ENCODE peak calls at places on chromosomes 3 and 15, in six cellular contexts. One of them, this sample, is unnamed.

GRCh38 chr15:34366271-34367043 is 539 bp downstream of the LPCAT4 start:
- DNase-seq in right lobe of liver: peak
- DNase-seq in heart left ventricle: peak
- DNase-seq in LNCaP clone FGC: no peak
- DNase-seq in transverse colon: peak
- DNase-seq in neural progenitor cell: peak
- DNase-seq in this sample: peak

GRCh38 chr3:47018269-47018611 is 38.8 kb downstream of the NBEAL2 start:
- DNase-seq in transverse colon: no peak
- DNase-seq in neural progenitor cell: no peak
- DNase-seq in LNCaP clone FGC: no peak
- DNase-seq in heart left ventricle: no peak
- DNase-seq in right lobe of liver: no peak
- DNase-seq in this sample: no peak

GRCh38 chr3:46089237-46090011 is 62.1 kb upstream of the XCR1 start:
- DNase-seq in neural progenitor cell: no peak
- DNase-seq in right lobe of liver: peak
- DNase-seq in transverse colon: peak
- DNase-seq in heart left ventricle: peak
- DNase-seq in LNCaP clone FGC: no peak
- DNase-seq in this sample: peak

GRCh38 chr3:149342413-149343340 is 9.2 kb upstream of the TM4SF18 start:
- DNase-seq in transverse colon: no peak
- DNase-seq in heart left ventricle: no peak
- DNase-seq in LNCaP clone FGC: no peak
- DNase-seq in neural progenitor cell: no peak
- DNase-seq in right lobe of liver: no peak
- DNase-seq in this sample: peak

GRCh38 chr15:39499151-39499550 is 81.7 kb upstream of the THBS1 start:
- DNase-seq in LNCaP clone FGC: no peak
- DNase-seq in heart left ventricle: no peak
- DNase-seq in transverse colon: no peak
- DNase-seq in neural progenitor cell: no peak
- DNase-seq in right lobe of liver: no peak
- DNase-seq in this sample: peak

GRCh38 chr3:109224333-109224732 is 87.8 kb downstream of the C3orf85 start:
- DNase-seq in neural progenitor cell: peak
- DNase-seq in right lobe of liver: peak
- DNase-seq in LNCaP clone FGC: peak
- DNase-seq in transverse colon: peak
- DNase-seq in heart left ventricle: no peak
- DNase-seq in this sample: no peak

GRCh38 chr3:18732474-18732873 is 307.3 kb upstream of the SATB1 start:
- DNase-seq in transverse colon: no peak
- DNase-seq in LNCaP clone FGC: no peak
- DNase-seq in right lobe of liver: no peak
- DNase-seq in neural progenitor cell: no peak
- DNase-seq in heart left ventricle: no peak
- DNase-seq in this sample: no peak

GRCh38 chr3:5017953-5018531 is 38.8 kb downstream of the BHLHE40 start:
- DNase-seq in LNCaP clone FGC: no peak
- DNase-seq in right lobe of liver: no peak
- DNase-seq in neural progenitor cell: peak
- DNase-seq in heart left ventricle: peak
- DNase-seq in transverse colon: peak
- DNase-seq in this sample: peak

GRCh38 chr3:127639173-127640030 is 10.4 kb downstream of the PODXL2 start:
- DNase-seq in heart left ventricle: no peak
- DNase-seq in right lobe of liver: no peak
- DNase-seq in transverse colon: no peak
- DNase-seq in neural progenitor cell: no peak
- DNase-seq in LNCaP clone FGC: peak
- DNase-seq in this sample: peak

GRCh38 chr15:51649659-51650521 is 27.3 kb upstream of the DMXL2 start:
- DNase-seq in right lobe of liver: no peak
- DNase-seq in transverse colon: peak
- DNase-seq in neural progenitor cell: peak
- DNase-seq in heart left ventricle: no peak
- DNase-seq in LNCaP clone FGC: peak
- DNase-seq in this sample: peak

DNA sequence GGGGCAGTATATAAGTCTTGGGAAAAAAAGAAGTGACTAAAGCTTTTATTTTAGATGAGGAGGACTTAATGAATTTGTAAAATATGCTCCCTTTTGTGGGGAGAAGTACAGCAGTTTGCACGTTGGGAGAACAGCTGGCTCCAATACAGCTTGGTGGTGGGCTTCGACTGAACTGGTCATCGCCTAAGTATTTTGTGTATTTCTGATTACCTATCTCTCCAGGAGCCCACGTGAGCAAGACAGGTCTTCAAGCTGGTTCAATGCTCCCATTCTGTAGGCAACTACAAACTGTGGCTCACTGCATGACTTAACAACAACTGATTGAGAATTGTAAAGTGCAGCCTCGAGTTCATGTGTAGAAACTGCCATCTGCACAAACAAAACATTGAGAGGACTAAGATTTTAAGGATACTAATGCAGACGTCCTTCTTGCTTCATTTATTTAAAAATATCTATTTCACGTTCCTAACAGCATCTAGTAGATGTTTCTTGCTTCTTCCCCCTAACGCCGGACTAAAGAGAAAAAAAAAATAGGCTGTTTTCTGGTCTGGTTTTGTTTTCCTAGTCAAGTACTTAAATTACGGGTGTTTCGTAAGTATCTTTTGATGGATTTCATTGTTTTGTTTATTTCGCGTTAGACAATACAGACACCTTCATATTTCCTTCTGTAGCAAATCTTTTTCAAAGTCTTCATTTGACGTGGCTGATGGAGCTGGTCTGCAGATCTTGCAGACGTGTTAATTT is 1.4 kb upstream of the GREM1 start:
- DNase-seq in transverse colon: no peak
- DNase-seq in neural progenitor cell: no peak
- DNase-seq in heart left ventricle: no peak
- DNase-seq in LNCaP clone FGC: no peak
- DNase-seq in right lobe of liver: no peak
- DNase-seq in this sample: no peak
- H3K4me3 ChIP-seq in transverse colon: no peak
- H3K4me3 ChIP-seq in neural progenitor cell: peak
- H3K4me3 ChIP-seq in heart left ventricle: no peak
- H3K4me3 ChIP-seq in LNCaP clone FGC: no peak
- H3K4me3 ChIP-seq in right lobe of liver: no peak
- H3K4me3 ChIP-seq in this sample: peak

GRCh38 chr3:156448300-156448699 is 106.6 kb downstream of the SSR3 start:
- DNase-seq in heart left ventricle: no peak
- DNase-seq in transverse colon: no peak
- DNase-seq in neural progenitor cell: peak
- DNase-seq in right lobe of liver: no peak
- DNase-seq in LNCaP clone FGC: no peak
- DNase-seq in this sample: peak
- TF ChIP-seq CTCF in heart left ventricle: no peak
- TF ChIP-seq CTCF in transverse colon: no peak
- TF ChIP-seq CTCF in neural progenitor cell: peak
- TF ChIP-seq CTCF in right lobe of liver: no peak
- TF ChIP-seq CTCF in LNCaP clone FGC: peak
- TF ChIP-seq CTCF in this sample: peak

DNA sequence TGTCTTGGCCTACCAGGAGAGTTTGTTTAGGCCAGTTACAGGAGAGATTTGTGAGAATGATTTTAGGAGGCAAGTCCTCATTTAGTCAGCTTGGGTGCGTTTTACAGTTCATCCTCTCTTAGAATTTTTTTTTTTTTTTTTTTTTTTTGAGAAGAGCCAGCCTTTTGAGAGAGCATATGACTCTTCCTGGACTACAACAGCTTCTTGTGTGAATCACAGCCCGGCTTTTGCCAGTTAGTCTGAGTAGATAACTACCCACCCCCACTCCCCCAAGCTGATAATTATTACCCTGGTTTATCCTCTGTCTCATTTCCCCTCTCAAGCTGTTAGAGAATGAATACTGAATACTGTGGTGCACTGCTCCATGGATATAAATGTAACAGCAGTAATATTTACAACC is 7.8 kb downstream of the CHD2 start:
- DNase-seq in heart left ventricle: no peak
- DNase-seq in right lobe of liver: no peak
- DNase-seq in LNCaP clone FGC: no peak
- DNase-seq in neural progenitor cell: no peak
- DNase-seq in transverse colon: no peak
- DNase-seq in this sample: peak
- H3K4me3 ChIP-seq in heart left ventricle: peak
- H3K4me3 ChIP-seq in right lobe of liver: peak
- H3K4me3 ChIP-seq in LNCaP clone FGC: peak
- H3K4me3 ChIP-seq in neural progenitor cell: no peak
- H3K4me3 ChIP-seq in transverse colon: no peak
- H3K4me3 ChIP-seq in this sample: peak

DNA sequence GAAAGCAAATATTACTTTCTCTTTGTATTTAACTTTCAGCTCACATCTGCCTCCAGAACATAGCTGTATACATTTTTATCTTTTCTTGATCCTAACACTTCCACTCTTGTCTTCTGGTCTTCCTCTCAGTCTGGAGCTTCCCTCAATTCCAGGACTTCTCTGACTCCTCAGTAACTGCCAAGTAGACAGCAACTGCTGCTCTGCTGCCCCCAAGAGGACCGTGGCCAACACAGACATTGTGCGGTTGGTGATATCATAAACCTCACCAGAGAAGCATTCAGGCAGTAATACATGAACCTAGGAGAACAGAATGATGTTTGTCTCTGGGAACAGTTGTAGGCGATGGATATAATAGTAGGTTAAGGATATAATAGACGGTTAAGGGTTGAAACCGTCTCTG is 45.2 kb upstream of the FGF12 start:
- DNase-seq in heart left ventricle: no peak
- DNase-seq in neural progenitor cell: peak
- DNase-seq in LNCaP clone FGC: peak
- DNase-seq in right lobe of liver: peak
- DNase-seq in transverse colon: no peak
- DNase-seq in this sample: peak
- TF ChIP-seq CTCF in heart left ventricle: peak
- TF ChIP-seq CTCF in neural progenitor cell: peak
- TF ChIP-seq CTCF in LNCaP clone FGC: peak
- TF ChIP-seq CTCF in right lobe of liver: peak
- TF ChIP-seq CTCF in transverse colon: no peak
- TF ChIP-seq CTCF in this sample: peak

DNA sequence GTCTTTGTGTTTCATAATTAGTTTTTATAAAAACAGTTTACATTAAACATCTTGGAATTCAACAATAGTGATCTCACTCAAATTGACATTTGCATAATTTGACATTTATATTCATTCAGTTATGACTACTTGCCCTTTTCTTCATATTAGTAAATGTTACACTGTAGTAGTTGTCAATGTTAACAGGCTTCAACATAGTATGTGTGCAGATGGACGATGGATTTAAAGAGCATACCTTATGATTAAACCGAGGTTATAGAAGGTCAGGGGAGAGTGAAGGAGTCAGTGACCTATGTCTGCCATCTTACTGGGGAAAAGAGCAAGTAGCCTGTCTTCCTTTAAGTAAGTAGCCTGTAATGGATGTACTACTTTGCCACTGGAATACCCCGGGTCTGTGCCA is 8.5 kb upstream of the CCNB2 start:
- DNase-seq in neural progenitor cell: no peak
- DNase-seq in LNCaP clone FGC: no peak
- DNase-seq in right lobe of liver: no peak
- DNase-seq in transverse colon: no peak
- DNase-seq in heart left ventricle: no peak
- DNase-seq in this sample: no peak
- H3K4me3 ChIP-seq in neural progenitor cell: no peak
- H3K4me3 ChIP-seq in LNCaP clone FGC: no peak
- H3K4me3 ChIP-seq in right lobe of liver: no peak
- H3K4me3 ChIP-seq in transverse colon: no peak
- H3K4me3 ChIP-seq in heart left ventricle: no peak
- H3K4me3 ChIP-seq in this sample: no peak

GRCh38 chr3:72446406-72447058 is 401.7 kb downstream of the SHQ1 start:
- DNase-seq in right lobe of liver: no peak
- DNase-seq in transverse colon: no peak
- DNase-seq in heart left ventricle: no peak
- DNase-seq in LNCaP clone FGC: peak
- DNase-seq in neural progenitor cell: no peak
- DNase-seq in this sample: no peak
- TF ChIP-seq CTCF in right lobe of liver: no peak
- TF ChIP-seq CTCF in transverse colon: no peak
- TF ChIP-seq CTCF in heart left ventricle: no peak
- TF ChIP-seq CTCF in LNCaP clone FGC: no peak
- TF ChIP-seq CTCF in neural progenitor cell: peak
- TF ChIP-seq CTCF in this sample: no peak

GRCh38 chr3:70703305-70704102 is 391.1 kb upstream of the MDFIC2 start:
- DNase-seq in neural progenitor cell: no peak
- DNase-seq in LNCaP clone FGC: no peak
- DNase-seq in heart left ventricle: no peak
- DNase-seq in transverse colon: no peak
- DNase-seq in right lobe of liver: peak
- DNase-seq in this sample: no peak
- H3K4me3 ChIP-seq in neural progenitor cell: no peak
- H3K4me3 ChIP-seq in LNCaP clone FGC: no peak
- H3K4me3 ChIP-seq in heart left ventricle: no peak
- H3K4me3 ChIP-seq in transverse colon: no peak
- H3K4me3 ChIP-seq in right lobe of liver: no peak
- H3K4me3 ChIP-seq in this sample: no peak